ENCODE peak calls at places on chromosomes 6 and 20, in ten cellular contexts. One of them, this sample, is unnamed. For H3K4me1 and H3K27me3, the result is how much of the 10 kb centered on the place peaks cover.

GRCh38 chr20:12721636-12722035 is 287.1 kb upstream of the SPTLC3 start:
- DNase-seq in cardiac muscle cell: no peak
- DNase-seq in Panc1: no peak
- DNase-seq in ascending aorta: no peak
- DNase-seq in astrocyte: no peak
- DNase-seq in mesendoderm: no peak
- DNase-seq in pancreas: no peak
- DNase-seq in aorta: no peak
- DNase-seq in H9: no peak
- DNase-seq in endodermal cell: no peak
- DNase-seq in this sample: no peak

GRCh38 chr6:112443666-112444065 is 96.5 kb downstream of the RFPL4B start:
- DNase-seq in cardiac muscle cell: no peak
- DNase-seq in Panc1: no peak
- DNase-seq in ascending aorta: peak
- DNase-seq in astrocyte: peak
- DNase-seq in mesendoderm: no peak
- DNase-seq in pancreas: no peak
- DNase-seq in aorta: no peak
- DNase-seq in H9: no peak
- DNase-seq in endodermal cell: no peak
- DNase-seq in this sample: no peak

GRCh38 chr6:3229566-3230274 is 2.3 kb upstream of the TUBB2B start:
- DNase-seq in cardiac muscle cell: peak
- DNase-seq in Panc1: no peak
- DNase-seq in ascending aorta: peak
- DNase-seq in astrocyte: no peak
- DNase-seq in mesendoderm: peak
- DNase-seq in pancreas: no peak
- DNase-seq in aorta: no peak
- DNase-seq in H9: peak
- DNase-seq in endodermal cell: peak
- DNase-seq in this sample: no peak

GRCh38 chr6:54516331-54516730 is 208.1 kb downstream of the TINAG start:
- DNase-seq in cardiac muscle cell: no peak
- DNase-seq in Panc1: no peak
- DNase-seq in ascending aorta: no peak
- DNase-seq in astrocyte: no peak
- DNase-seq in mesendoderm: no peak
- DNase-seq in pancreas: no peak
- DNase-seq in aorta: no peak
- DNase-seq in H9: no peak
- DNase-seq in endodermal cell: no peak
- DNase-seq in this sample: no peak

GRCh38 chr20:51434556-51435256 is 107.8 kb downstream of the NFATC2 start:
- DNase-seq in cardiac muscle cell: no peak
- DNase-seq in Panc1: no peak
- DNase-seq in ascending aorta: no peak
- DNase-seq in astrocyte: peak
- DNase-seq in mesendoderm: no peak
- DNase-seq in pancreas: no peak
- DNase-seq in aorta: no peak
- DNase-seq in H9: no peak
- DNase-seq in endodermal cell: no peak
- DNase-seq in this sample: no peak

GRCh38 chr6:118644007-118644406 is 7.4 kb downstream of the CEP85L start:
- DNase-seq in cardiac muscle cell: no peak
- DNase-seq in Panc1: no peak
- DNase-seq in ascending aorta: no peak
- DNase-seq in astrocyte: peak
- DNase-seq in mesendoderm: no peak
- DNase-seq in pancreas: no peak
- DNase-seq in aorta: no peak
- DNase-seq in H9: no peak
- DNase-seq in endodermal cell: no peak
- DNase-seq in this sample: no peak

GRCh38 chr6:38974389-38975133 is 74.0 kb upstream of the GLP1R start:
- DNase-seq in cardiac muscle cell: no peak
- DNase-seq in Panc1: no peak
- DNase-seq in ascending aorta: no peak
- DNase-seq in astrocyte: no peak
- DNase-seq in mesendoderm: peak
- DNase-seq in pancreas: no peak
- DNase-seq in aorta: no peak
- DNase-seq in H9: no peak
- DNase-seq in endodermal cell: no peak
- DNase-seq in this sample: no peak

GRCh38 chr6:147561742-147562141 is 53.3 kb downstream of the SAMD5 start:
- DNase-seq in cardiac muscle cell: no peak
- DNase-seq in Panc1: no peak
- DNase-seq in ascending aorta: no peak
- DNase-seq in astrocyte: no peak
- DNase-seq in mesendoderm: no peak
- DNase-seq in pancreas: no peak
- DNase-seq in aorta: no peak
- DNase-seq in H9: no peak
- DNase-seq in endodermal cell: no peak
- DNase-seq in this sample: no peak

GRCh38 chr20:10758446-10758845 is 84.6 kb upstream of the JAG1 start:
- DNase-seq in cardiac muscle cell: no peak
- DNase-seq in Panc1: no peak
- DNase-seq in ascending aorta: no peak
- DNase-seq in astrocyte: no peak
- DNase-seq in mesendoderm: no peak
- DNase-seq in pancreas: no peak
- DNase-seq in aorta: no peak
- DNase-seq in H9: no peak
- DNase-seq in endodermal cell: no peak
- DNase-seq in this sample: no peak

GRCh38 chr20:49385471-49385870 is 97.0 kb downstream of the KCNB1 start:
- DNase-seq in cardiac muscle cell: peak
- DNase-seq in Panc1: no peak
- DNase-seq in ascending aorta: no peak
- DNase-seq in astrocyte: peak
- DNase-seq in mesendoderm: peak
- DNase-seq in pancreas: no peak
- DNase-seq in aorta: no peak
- DNase-seq in H9: peak
- DNase-seq in endodermal cell: peak
- DNase-seq in this sample: no peak

GRCh38 chr20:50774515-50774914 is 20.3 kb upstream of the BCAS4 start:
- DNase-seq in cardiac muscle cell: no peak
- DNase-seq in Panc1: no peak
- DNase-seq in ascending aorta: no peak
- DNase-seq in astrocyte: no peak
- DNase-seq in mesendoderm: no peak
- DNase-seq in pancreas: no peak
- DNase-seq in aorta: peak
- DNase-seq in H9: peak
- DNase-seq in endodermal cell: peak
- DNase-seq in this sample: peak

GRCh38 chr20:1269235-1269634 is 3.1 kb downstream of the SNPH start:
- DNase-seq in cardiac muscle cell: no peak
- DNase-seq in Panc1: no peak
- DNase-seq in ascending aorta: no peak
- DNase-seq in astrocyte: no peak
- DNase-seq in mesendoderm: no peak
- DNase-seq in pancreas: no peak
- DNase-seq in aorta: no peak
- DNase-seq in H9: no peak
- DNase-seq in endodermal cell: no peak
- DNase-seq in this sample: no peak

GRCh38 chr20:55322745-55323144 is 682.6 kb downstream of the CBLN4 start:
- DNase-seq in cardiac muscle cell: no peak
- DNase-seq in Panc1: no peak
- DNase-seq in ascending aorta: no peak
- DNase-seq in astrocyte: no peak
- DNase-seq in mesendoderm: no peak
- DNase-seq in pancreas: no peak
- DNase-seq in aorta: no peak
- DNase-seq in H9: no peak
- DNase-seq in endodermal cell: no peak
- DNase-seq in this sample: no peak

GRCh38 chr20:51767867-51768758 is at the start of gene ATP9A:
- DNase-seq in cardiac muscle cell: peak
- DNase-seq in Panc1: no peak
- DNase-seq in ascending aorta: no peak
- DNase-seq in astrocyte: peak
- DNase-seq in mesendoderm: peak
- DNase-seq in pancreas: peak
- DNase-seq in aorta: peak
- DNase-seq in H9: no peak
- DNase-seq in endodermal cell: peak
- DNase-seq in this sample: no peak

GRCh38 chr6:87045521-87046075 is 49.3 kb downstream of the CGA start:
- DNase-seq in cardiac muscle cell: no peak
- DNase-seq in Panc1: no peak
- DNase-seq in ascending aorta: no peak
- DNase-seq in astrocyte: no peak
- DNase-seq in mesendoderm: no peak
- DNase-seq in pancreas: no peak
- DNase-seq in aorta: no peak
- DNase-seq in H9: no peak
- DNase-seq in endodermal cell: no peak
- DNase-seq in this sample: no peak

GRCh38 chr6:37456816-37457560 is 24.0 kb downstream of the CMTR1 start:
- DNase-seq in cardiac muscle cell: no peak
- DNase-seq in Panc1: no peak
- DNase-seq in ascending aorta: no peak
- DNase-seq in astrocyte: peak
- DNase-seq in mesendoderm: no peak
- DNase-seq in pancreas: no peak
- DNase-seq in aorta: no peak
- DNase-seq in H9: no peak
- DNase-seq in endodermal cell: no peak
- DNase-seq in this sample: no peak

GRCh38 chr6:34445313-34445860 is 19.5 kb upstream of the RPS10 start:
- DNase-seq in cardiac muscle cell: no peak
- DNase-seq in Panc1: no peak
- DNase-seq in ascending aorta: no peak
- DNase-seq in astrocyte: no peak
- DNase-seq in mesendoderm: no peak
- DNase-seq in pancreas: no peak
- DNase-seq in aorta: no peak
- DNase-seq in H9: no peak
- DNase-seq in endodermal cell: no peak
- DNase-seq in this sample: no peak

GRCh38 chr20:2657241-2657640 is 4.8 kb downstream of the NOP56 start:
- DNase-seq in cardiac muscle cell: no peak
- DNase-seq in Panc1: no peak
- DNase-seq in ascending aorta: no peak
- DNase-seq in astrocyte: no peak
- DNase-seq in mesendoderm: no peak
- DNase-seq in pancreas: no peak
- DNase-seq in aorta: no peak
- DNase-seq in H9: no peak
- DNase-seq in endodermal cell: no peak
- DNase-seq in this sample: no peak
- H3K4me1 ChIP-seq in cardiac muscle cell: under half
- H3K4me1 ChIP-seq in Panc1: under half
- H3K4me1 ChIP-seq in ascending aorta: under half
- H3K4me1 ChIP-seq in astrocyte: under half
- H3K4me1 ChIP-seq in mesendoderm: under half
- H3K4me1 ChIP-seq in pancreas: under half
- H3K4me1 ChIP-seq in aorta: under half
- H3K4me1 ChIP-seq in H9: under half
- H3K4me1 ChIP-seq in endodermal cell: under half
- H3K4me1 ChIP-seq in this sample: under half

GRCh38 chr6:167140589-167141474 is 16.9 kb downstream of the GPR31 start:
- DNase-seq in cardiac muscle cell: no peak
- DNase-seq in Panc1: no peak
- DNase-seq in ascending aorta: no peak
- DNase-seq in astrocyte: no peak
- DNase-seq in mesendoderm: no peak
- DNase-seq in pancreas: no peak
- DNase-seq in aorta: no peak
- DNase-seq in H9: no peak
- DNase-seq in endodermal cell: no peak
- DNase-seq in this sample: no peak
- H3K27ac ChIP-seq in cardiac muscle cell: no peak
- H3K27ac ChIP-seq in Panc1: no peak
- H3K27ac ChIP-seq in ascending aorta: no peak
- H3K27ac ChIP-seq in astrocyte: no peak
- H3K27ac ChIP-seq in mesendoderm: no peak
- H3K27ac ChIP-seq in pancreas: no peak
- H3K27ac ChIP-seq in aorta: no peak
- H3K27ac ChIP-seq in H9: no peak
- H3K27ac ChIP-seq in endodermal cell: no peak
- H3K27ac ChIP-seq in this sample: no peak

GRCh38 chr6:9100869-9101575 is 665.7 kb upstream of the SLC35B3 start:
- DNase-seq in cardiac muscle cell: no peak
- DNase-seq in Panc1: no peak
- DNase-seq in ascending aorta: no peak
- DNase-seq in astrocyte: no peak
- DNase-seq in mesendoderm: no peak
- DNase-seq in pancreas: no peak
- DNase-seq in aorta: no peak
- DNase-seq in H9: no peak
- DNase-seq in endodermal cell: no peak
- DNase-seq in this sample: no peak
- H3K27me3 ChIP-seq in cardiac muscle cell: under half
- H3K27me3 ChIP-seq in Panc1: under half
- H3K27me3 ChIP-seq in ascending aorta: under half
- H3K27me3 ChIP-seq in astrocyte: under half
- H3K27me3 ChIP-seq in mesendoderm: under half
- H3K27me3 ChIP-seq in pancreas: under half
- H3K27me3 ChIP-seq in aorta: under half
- H3K27me3 ChIP-seq in H9: under half
- H3K27me3 ChIP-seq in endodermal cell: under half
- H3K27me3 ChIP-seq in this sample: under half

GRCh38 chr6:33276581-33276863 is 401 bp upstream of the B3GALT4 start:
- DNase-seq in cardiac muscle cell: no peak
- DNase-seq in Panc1: no peak
- DNase-seq in ascending aorta: no peak
- DNase-seq in astrocyte: no peak
- DNase-seq in mesendoderm: no peak
- DNase-seq in pancreas: no peak
- DNase-seq in aorta: no peak
- DNase-seq in H9: peak
- DNase-seq in endodermal cell: no peak
- DNase-seq in this sample: no peak
- H3K4me1 ChIP-seq in cardiac muscle cell: under half
- H3K4me1 ChIP-seq in Panc1: half or more
- H3K4me1 ChIP-seq in ascending aorta: under half
- H3K4me1 ChIP-seq in astrocyte: under half
- H3K4me1 ChIP-seq in mesendoderm: under half
- H3K4me1 ChIP-seq in pancreas: under half
- H3K4me1 ChIP-seq in aorta: under half
- H3K4me1 ChIP-seq in H9: under half
- H3K4me1 ChIP-seq in endodermal cell: under half
- H3K4me1 ChIP-seq in this sample: under half

GRCh38 chr20:41087777-41088176 is 49.6 kb upstream of the PLCG1 start:
- DNase-seq in cardiac muscle cell: no peak
- DNase-seq in Panc1: no peak
- DNase-seq in ascending aorta: no peak
- DNase-seq in astrocyte: no peak
- DNase-seq in mesendoderm: no peak
- DNase-seq in pancreas: no peak
- DNase-seq in aorta: no peak
- DNase-seq in H9: no peak
- DNase-seq in endodermal cell: no peak
- DNase-seq in this sample: no peak
- H3K27ac ChIP-seq in cardiac muscle cell: no peak
- H3K27ac ChIP-seq in Panc1: no peak
- H3K27ac ChIP-seq in ascending aorta: no peak
- H3K27ac ChIP-seq in astrocyte: no peak
- H3K27ac ChIP-seq in mesendoderm: no peak
- H3K27ac ChIP-seq in pancreas: no peak
- H3K27ac ChIP-seq in aorta: no peak
- H3K27ac ChIP-seq in H9: no peak
- H3K27ac ChIP-seq in endodermal cell: no peak
- H3K27ac ChIP-seq in this sample: peak

This sample was measured in RWPE2.